ENCODE peak calls at places on chromosome 9, in eight cellular contexts. A is left ventricle myocardium inferior, Y is psoas muscle, O is fibroblast of the aortic adventitia, F is osteoblast, S is foreskin fibroblast, C is left lung, X is AG04449. L is an unnamed sample.
A peak's percentile ranks its signal among the peaks of the same experiment; 100 is the strongest.

GRCh38 chr9:136678624-136679023 is 8.6 kb downstream of the AGPAT2 start:
- DNase-seq in O (no peak), Y (no peak), S (no peak), C (no peak), X (no peak), F (no peak), A (no peak), L (no peak)

GRCh38 chr9:83081846-83082245 is 18.9 kb upstream of the RASEF start:
- DNase-seq in Y (no peak), A (no peak), O (no peak), S (no peak), X (no peak), C (no peak), F (no peak), L (no peak)

GRCh38 chr9:84669293-84670105 is at the start of gene NTRK2:
- DNase-seq in F (peak; percentile 86), X (no peak), O (peak; percentile 11), C (no peak), A (peak; percentile 36), S (peak; percentile 66), Y (peak; percentile 34), L (no peak)

GRCh38 chr9:85743290-85744128 is 1.8 kb upstream of the AGTPBP1 start:
- DNase-seq in S (peak; percentile 65), X (peak; percentile 69), F (no peak), C (peak; percentile 76), O (peak; percentile 75), A (no peak), Y (no peak), L (peak; percentile 96)

GRCh38 chr9:16369427-16369826 is 501.0 kb downstream of the BNC2 start:
- DNase-seq in Y (no peak), F (no peak), A (no peak), X (no peak), O (no peak), S (no peak), C (no peak), L (no peak)

GRCh38 chr9:122527193-122527592 is at the start of gene OR1N1:
- DNase-seq in F (no peak), S (no peak), X (no peak), A (no peak), O (no peak), C (no peak), Y (no peak), L (no peak)

GRCh38 chr9:128207076-128207731 is 4.0 kb downstream of the DNM1 start:
- DNase-seq in A (no peak), C (no peak), Y (no peak), O (no peak), S (peak; percentile 59), X (no peak), F (peak; percentile 81), L (no peak)

GRCh38 chr9:127751269-127752054 is 16.4 kb upstream of the TOR2A start:
- DNase-seq in S (peak; percentile 64), O (peak; percentile 35), A (no peak), F (peak; percentile 89), X (no peak), C (no peak), Y (no peak), L (peak; percentile 41)

GRCh38 chr9:16318516-16319060 is 551.9 kb downstream of the BNC2 start:
- DNase-seq in C (no peak), A (no peak), Y (no peak), S (no peak), F (peak; percentile 14), O (no peak), X (no peak), L (no peak)

GRCh38 chr9:33354651-33355211 is 47.6 kb downstream of the AQP7 start:
- DNase-seq in X (no peak), C (no peak), S (no peak), A (no peak), O (peak; percentile 94), Y (no peak), F (no peak), L (peak; percentile 80)

GRCh38 chr9:134602547-134603362 is 38.8 kb upstream of the COL5A1 start:
- DNase-seq in F (peak; percentile 97), Y (peak; percentile 78), S (peak; percentile 96), A (no peak), X (peak; percentile 97), C (peak; percentile 82), O (peak; percentile 99), L (peak; percentile 98)

GRCh38 chr9:7266911-7267555 is 509.3 kb downstream of the KDM4C start:
- DNase-seq in F (no peak), C (no peak), S (no peak), X (no peak), A (no peak), Y (no peak), O (no peak), L (no peak)

GRCh38 chr9:87280421-87280820 is 217.2 kb upstream of the DAPK1 start:
- DNase-seq in X (peak; percentile 100), Y (no peak), F (peak; percentile 60), C (no peak), S (no peak), A (no peak), O (peak; percentile 55), L (peak; percentile 98)

GRCh38 chr9:81591791-81592190 is 97.6 kb downstream of the TLE1 start:
- DNase-seq in A (no peak), O (no peak), Y (no peak), S (no peak), C (no peak), X (no peak), F (no peak), L (no peak)

GRCh38 chr9:81589819-81590218 is 99.5 kb downstream of the TLE1 start:
- DNase-seq in Y (no peak), F (no peak), X (no peak), C (no peak), S (no peak), O (no peak), A (no peak), L (no peak)

GRCh38 chr9:81594415-81594814 is 94.9 kb downstream of the TLE1 start:
- DNase-seq in S (no peak), O (no peak), Y (no peak), F (no peak), A (no peak), C (no peak), X (no peak), L (no peak)

GRCh38 chr9:81590688-81591087 is 98.7 kb downstream of the TLE1 start:
- DNase-seq in C (no peak), F (no peak), Y (no peak), A (no peak), O (no peak), S (no peak), X (no peak), L (no peak)

DNA sequence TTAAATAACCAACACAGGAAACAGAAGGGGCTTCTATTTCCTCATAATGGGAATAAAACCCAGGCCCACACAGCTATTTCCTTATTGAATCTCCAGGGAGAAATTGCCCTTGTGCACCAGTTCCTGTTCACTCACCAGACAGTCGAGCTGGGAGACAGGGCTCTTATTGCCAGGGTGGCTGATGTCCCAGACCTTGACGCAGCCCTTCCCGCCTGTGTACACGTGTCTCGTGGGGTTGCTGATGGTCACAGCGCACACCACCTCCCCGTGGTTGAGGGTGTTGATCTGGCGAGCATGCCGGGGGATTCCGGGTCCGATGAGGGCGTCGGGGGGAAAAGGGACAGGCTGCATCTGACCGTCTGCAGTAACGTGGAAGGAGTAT is 96.5 kb downstream of the TLE1 start:
- DNase-seq in C (no peak), A (peak; percentile 36), S (no peak), F (no peak), X (no peak), O (no peak), Y (peak; percentile 43), L (no peak)
- TF ChIP-seq CTCF in C (no peak), A (no peak), S (no peak), F (no peak), X (no peak), O (no peak), Y (no peak), L (no peak)

DNA sequence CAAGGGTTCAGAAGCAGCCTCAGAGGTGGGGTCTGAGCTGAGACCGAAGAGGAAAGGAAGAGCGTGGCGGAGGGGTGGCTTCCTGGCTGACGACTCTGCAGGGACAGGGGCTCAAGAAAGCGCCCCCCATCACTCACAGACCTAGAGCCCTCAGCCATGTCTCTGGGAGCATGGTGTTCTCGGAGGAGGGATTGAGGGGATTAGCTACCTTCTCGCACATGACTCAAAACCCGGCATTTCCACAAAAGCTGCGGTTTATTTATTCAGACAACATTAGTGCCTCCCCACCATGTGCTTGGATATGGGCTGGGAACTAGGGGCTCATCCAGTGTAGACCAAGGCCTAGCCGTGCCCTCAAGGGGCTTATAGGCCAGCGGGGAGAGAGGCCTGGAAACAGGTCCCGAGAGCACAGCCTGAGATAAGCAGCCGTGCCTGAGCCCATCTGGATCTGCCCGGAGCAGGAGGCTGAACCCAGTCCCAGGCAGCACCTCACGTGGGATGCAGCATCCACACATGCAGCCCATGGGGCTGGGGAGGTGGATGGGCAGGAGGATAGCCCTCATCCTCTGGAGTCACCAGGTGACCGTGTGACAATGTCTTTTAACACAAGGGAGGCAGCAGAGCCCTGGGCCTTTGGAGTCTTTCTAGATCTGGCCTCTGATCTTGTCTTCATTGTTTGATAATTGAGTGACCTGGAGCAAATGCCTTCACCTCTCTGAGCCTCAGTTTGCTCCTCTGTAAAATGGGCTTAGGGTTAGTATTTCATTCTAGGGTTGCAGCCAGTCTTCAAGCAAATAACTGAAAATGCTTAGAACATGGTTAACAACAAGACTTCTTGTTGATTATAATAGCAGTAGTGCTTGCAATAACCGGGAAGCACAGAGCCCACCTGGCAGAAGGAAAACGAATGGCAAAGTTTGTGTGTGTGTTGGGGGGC is 878 bp upstream of the HMCN2 start:
- DNase-seq in A (no peak), O (no peak), C (no peak), F (no peak), X (no peak), S (no peak), Y (no peak), L (no peak)
- H3K4me3 ChIP-seq in A (peak overlapping the region; percentile 65), O (no peak overlapping the region), C (no peak overlapping the region), F (no peak overlapping the region), X (no peak overlapping the region), S (no peak overlapping the region), Y (no peak overlapping the region), L (no peak overlapping the region)

DNA sequence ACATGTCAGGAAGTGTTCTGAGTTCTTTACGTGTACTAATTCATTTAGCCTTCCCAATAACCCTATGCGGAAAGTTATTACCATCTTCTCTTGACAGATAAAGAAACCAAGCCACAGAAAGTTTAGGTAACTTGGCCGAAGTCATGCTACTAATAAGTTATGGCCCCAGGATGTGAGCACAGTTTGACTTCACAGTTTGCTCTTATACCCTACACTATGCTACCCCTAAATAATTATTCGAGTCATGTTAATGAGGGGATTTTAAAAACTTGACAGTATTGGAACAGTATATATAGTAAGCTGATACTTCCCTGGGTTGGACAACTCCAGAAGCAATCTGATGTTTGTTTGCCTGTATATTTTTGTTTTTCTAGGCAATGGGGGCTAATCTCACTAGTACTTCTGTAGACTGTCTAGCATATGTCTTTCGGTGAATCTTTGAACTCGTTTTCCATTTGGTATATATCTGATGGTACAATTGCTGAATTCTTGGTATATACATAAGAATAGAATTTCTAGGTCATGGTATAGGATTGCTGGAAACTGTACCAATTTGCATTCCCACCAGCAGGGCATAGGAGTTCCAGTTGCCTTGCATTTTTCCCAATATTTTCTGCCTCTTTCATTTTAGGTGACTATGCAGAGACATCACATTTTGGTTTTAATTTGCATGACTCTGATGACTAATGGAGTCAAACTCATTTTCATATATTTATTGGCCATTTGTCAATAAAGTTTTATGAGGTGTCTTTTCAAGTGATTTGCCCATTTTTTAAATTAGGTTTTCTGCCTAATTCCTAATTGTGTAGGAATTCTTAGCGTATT is 29.2 kb upstream of the PDCD1LG2 start:
- DNase-seq in C (no peak), O (no peak), X (no peak), A (no peak), S (peak; percentile 33), Y (no peak), F (no peak), L (no peak)
- TF ChIP-seq CTCF in C (no peak), O (peak; percentile 20), X (no peak), A (no peak), S (peak; percentile 10), Y (no peak), F (peak; percentile 28), L (peak; percentile 39)

GRCh38 chr9:100474950-100475276 is 2.0 kb downstream of the TMEFF1 start:
- DNase-seq in C (no peak), A (no peak), S (no peak), O (no peak), Y (no peak), X (no peak), F (no peak), L (no peak)
- H3K4me3 ChIP-seq in C (no peak overlapping the region), A (no peak overlapping the region), S (no peak overlapping the region), O (no peak overlapping the region), Y (no peak overlapping the region), X (no peak overlapping the region), F (no peak overlapping the region), L (no peak overlapping the region)

L was measured in choroid plexus epithelial cell.